ENCODE peak calls at places on chromosomes 2 and 18, in five cellular contexts. G, W, N, L and P are unnamed samples.

GRCh38 chr18:80252136-80252535 is 4.8 kb upstream of the PARD6G start:
- DNase-seq in G (no peak), W (no peak), N (no peak), L (no peak), P (no peak)

GRCh38 chr2:238171575-238172187 is 12.9 kb downstream of the ERFE start:
- DNase-seq in G (peak; percentile 8), W (no peak), N (no peak), L (no peak), P (no peak)

GRCh38 chr2:238433300-238433915 is 6.7 kb downstream of the ASB1 start:
- DNase-seq in G (no peak), W (no peak), N (no peak), L (no peak), P (no peak)

GRCh38 chr2:1611886-1612285 is 132.4 kb downstream of the PXDN start:
- DNase-seq in G (peak; percentile 42), W (no peak), N (no peak), L (no peak), P (no peak)

GRCh38 chr18:34834897-34835296 is 124.8 kb downstream of the DTNA start:
- DNase-seq in G (no peak), W (peak; percentile 4), N (no peak), L (no peak), P (peak; percentile 5)

GRCh38 chr2:68377137-68377780 is 12.2 kb downstream of the PLEK start:
- DNase-seq in G (no peak), W (no peak), N (no peak), L (no peak), P (no peak)

GRCh38 chr2:191582355-191582754 is 95.6 kb upstream of the NABP1 start:
- DNase-seq in G (no peak), W (no peak), N (no peak), L (no peak), P (no peak)

GRCh38 chr2:182559623-182560022 is 132.8 kb upstream of the PDE1A start:
- DNase-seq in G (no peak), W (no peak), N (no peak), L (no peak), P (no peak)

GRCh38 chr2:43412121-43412753 is 183.6 kb downstream of the THADA start:
- DNase-seq in G (no peak), W (no peak), N (no peak), L (no peak), P (no peak)

GRCh38 chr2:239625913-239626734 is 225.3 kb upstream of the HDAC4 start:
- DNase-seq in G (no peak), W (no peak), N (no peak), L (no peak), P (no peak)

GRCh38 chr2:159035790-159036411 is 67.5 kb downstream of the TANC1 start:
- DNase-seq in G (no peak), W (no peak), N (peak; percentile 9), L (peak; percentile 19), P (no peak)

GRCh38 chr2:28976584-28976983 is 4.5 kb upstream of the TOGARAM2 start:
- DNase-seq in G (no peak), W (no peak), N (no peak), L (no peak), P (no peak)

GRCh38 chr18:33802955-33803354 is 224.9 kb downstream of the ASXL3 start:
- DNase-seq in G (no peak), W (no peak), N (no peak), L (no peak), P (no peak)

GRCh38 chr18:58390399-58390798 is 238.5 kb downstream of the ALPK2 start:
- DNase-seq in G (no peak), W (no peak), N (no peak), L (no peak), P (no peak)

GRCh38 chr2:237244976-237245646 is 159.4 kb downstream of the COPS8 start:
- DNase-seq in G (no peak), W (no peak), N (no peak), L (no peak), P (no peak)

GRCh38 chr18:69651243-69651642 is 250.6 kb downstream of the DOK6 start:
- DNase-seq in G (no peak), W (no peak), N (no peak), L (no peak), P (no peak)

GRCh38 chr2:166695154-166695553 is 193.1 kb upstream of the XIRP2 start:
- DNase-seq in G (no peak), W (no peak), N (no peak), L (no peak), P (no peak)

GRCh38 chr2:158501301-158501700 is 44.5 kb downstream of the PKP4 start:
- DNase-seq in G (no peak), W (no peak), N (no peak), L (no peak), P (no peak)

GRCh38 chr2:191180712-191181111 is 29.9 kb upstream of the STAT4 start:
- DNase-seq in G (no peak), W (no peak), N (no peak), L (no peak), P (no peak)

GRCh38 chr2:85959826-85960225 is 71.0 kb upstream of the ST3GAL5 start:
- DNase-seq in G (no peak), W (no peak), N (no peak), L (no peak), P (no peak)

GRCh38 chr2:197174539-197175094 is 136.0 kb downstream of the ANKRD44 start:
- DNase-seq in G (no peak), W (no peak), N (no peak), L (no peak), P (no peak)

GRCh38 chr2:15706424-15706823 is 114.8 kb downstream of the DDX1 start:
- DNase-seq in G (no peak), W (no peak), N (no peak), L (no peak), P (no peak)

GRCh38 chr2:31020713-31021112 is 117.5 kb downstream of the GALNT14 start:
- DNase-seq in G (no peak), W (no peak), N (no peak), L (no peak), P (no peak)

GRCh38 chr18:75433098-75433497 is 5.6 kb upstream of the SMIM21 start:
- DNase-seq in G (no peak), W (no peak), N (no peak), L (no peak), P (no peak)

GRCh38 chr2:190746971-190747761 is 98.3 kb downstream of the NAB1 start:
- DNase-seq in G (no peak), W (no peak), N (peak; percentile 9), L (no peak), P (no peak)

GRCh38 chr18:79680100-79680879 is 687 bp downstream of the CTDP1 start:
- DNase-seq in G (no peak), W (peak; percentile 51), N (peak; percentile 39), L (no peak), P (no peak)

GRCh38 chr2:18137096-18137495 is 258.6 kb downstream of the KCNS3 start:
- DNase-seq in G (no peak), W (no peak), N (no peak), L (no peak), P (no peak)

GRCh38 chr2:79936715-79937114 is 367.8 kb downstream of the LRRTM1 start:
- DNase-seq in G (no peak), W (no peak), N (no peak), L (no peak), P (no peak)

GRCh38 chr2:223947711-223948205 is 2.6 kb upstream of the WDFY1 start:
- DNase-seq in G (no peak), W (no peak), N (no peak), L (no peak), P (no peak)

GRCh38 chr2:60553496-60553991 is at the start of gene BCL11A:
- DNase-seq in G (peak; percentile 77), W (no peak), N (peak; percentile 71), L (peak; percentile 42), P (peak; percentile 63)

DNA sequence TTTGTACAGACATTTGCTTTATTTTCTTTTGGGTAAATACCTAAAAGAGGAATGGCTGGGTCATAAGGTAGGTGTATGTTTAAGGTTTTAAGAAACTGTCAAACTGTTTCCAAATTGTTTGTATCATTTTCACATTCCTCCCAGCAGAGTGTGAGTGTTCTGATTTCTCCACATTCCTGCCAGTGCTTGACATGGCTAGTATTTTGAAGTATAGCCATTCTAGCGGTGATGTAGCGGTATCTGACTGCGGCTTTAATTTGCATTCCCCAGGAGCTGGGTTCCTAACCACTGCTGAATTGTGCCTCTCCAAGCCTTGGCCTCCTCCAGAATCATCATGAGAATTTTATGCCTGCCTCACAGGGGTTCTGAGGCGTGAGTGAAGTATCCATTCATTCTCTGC is 61.8 kb upstream of the ARL4C start:
- DNase-seq in G (no peak), W (no peak), N (no peak), L (no peak), P (no peak)
- TF ChIP-seq CTCF in G (no peak), W (no peak), N (no peak), L (no peak), P (no peak)

GRCh38 chr2:74119324-74119723 is 28.4 kb downstream of the BOLA3 start:
- DNase-seq in G (no peak), W (no peak), N (no peak), L (no peak), P (no peak)

GRCh38 chr2:74119912-74120825 is 27.5 kb downstream of the BOLA3 start:
- DNase-seq in G (peak; percentile 93), W (peak; percentile 95), N (peak; percentile 82), L (peak; percentile 94), P (peak; percentile 95)
- TF ChIP-seq CTCF in G (peak; percentile 57), W (peak; percentile 82), N (no peak), L (peak; percentile 88), P (peak; percentile 68)

GRCh38 chr18:3540805-3541548 is 91.0 kb downstream of the TGIF1 start:
- DNase-seq in G (no peak), W (no peak), N (no peak), L (no peak), P (no peak)

GRCh38 chr18:3544537-3544936 is 94.6 kb downstream of the TGIF1 start:
- DNase-seq in G (no peak), W (no peak), N (no peak), L (no peak), P (no peak)

GRCh38 chr18:3538954-3539617 is 89.1 kb downstream of the TGIF1 start:
- DNase-seq in G (no peak), W (no peak), N (no peak), L (no peak), P (no peak)

GRCh38 chr18:3538456-3538855 is 88.5 kb downstream of the TGIF1 start:
- DNase-seq in G (no peak), W (no peak), N (no peak), L (no peak), P (no peak)

GRCh38 chr18:3541549-3542386 is 91.8 kb downstream of the TGIF1 start:
- DNase-seq in G (no peak), W (peak; percentile 66), N (no peak), L (peak; percentile 60), P (peak; percentile 54)
- TF ChIP-seq CTCF in G (no peak), W (no peak), N (no peak), L (no peak), P (no peak)

GRCh38 chr2:172455121-172455515 is 27.7 kb downstream of the ITGA6 start:
- DNase-seq in G (no peak), W (no peak), N (no peak), L (no peak), P (no peak)
- TF ChIP-seq CTCF in G (no peak), W (no peak), N (no peak), L (no peak), P (no peak)